ENCODE peak calls at places on chromosomes 2 and 18, in seven cellular contexts. M is NB4, W is NCI-H774, G is NCI-H460, Z is nucleus accumbens, F is NCI-H446, E is G401. L is an unnamed sample.

GRCh38 chr2:59957539-59957938 is 595.9 kb downstream of the BCL11A start:
- DNase-seq in E (no peak), F (no peak), W (no peak), M (no peak), Z (no peak), G (no peak), L (no peak)

GRCh38 chr18:12879840-12880531 is 4.1 kb downstream of the PTPN2 start:
- DNase-seq in F (no peak), Z (no peak), E (no peak), G (no peak), M (peak), W (no peak), L (no peak)

GRCh38 chr2:239780236-239780997 is 244.7 kb downstream of the NDUFA10 start:
- DNase-seq in F (no peak), M (no peak), Z (no peak), G (no peak), W (no peak), E (no peak), L (no peak)

GRCh38 chr2:176192351-176192750 is 3.9 kb downstream of the HOXD1 start:
- DNase-seq in Z (no peak), E (no peak), M (no peak), W (no peak), G (no peak), F (no peak), L (no peak)

GRCh38 chr2:135768863-135769262 is 27.2 kb downstream of the UBXN4 start:
- DNase-seq in M (no peak), W (no peak), G (no peak), E (no peak), Z (no peak), F (no peak), L (no peak)

GRCh38 chr2:71950256-71951066 is 197.2 kb downstream of the CYP26B1 start:
- DNase-seq in F (no peak), Z (no peak), W (no peak), E (peak), M (peak), G (no peak), L (no peak)

GRCh38 chr2:25258814-25259743 is 82.6 kb downstream of the DNMT3A start:
- DNase-seq in M (no peak), G (no peak), F (no peak), W (no peak), E (no peak), Z (no peak), L (no peak)

GRCh38 chr2:128720440-128721022 is 401.9 kb upstream of the HS6ST1 start:
- DNase-seq in Z (no peak), E (no peak), M (no peak), W (no peak), G (no peak), F (no peak), L (no peak)

GRCh38 chr2:39730685-39731302 is 48.3 kb downstream of the THUMPD2 start:
- DNase-seq in E (peak), G (peak), F (peak), Z (no peak), M (peak), W (peak), L (no peak)

GRCh38 chr2:216849987-216850386 is 9.9 kb downstream of the TNP1 start:
- DNase-seq in W (no peak), M (no peak), G (no peak), F (peak), Z (peak), E (no peak), L (peak)

GRCh38 chr2:75053484-75054112 is 95.2 kb downstream of the POLE4 start:
- DNase-seq in W (peak), M (peak), G (peak), F (peak), E (no peak), Z (no peak), L (no peak)

GRCh38 chr2:121088251-121089004 is 196.6 kb downstream of the TFCP2L1 start:
- DNase-seq in F (peak), E (no peak), M (no peak), Z (no peak), G (no peak), W (no peak), L (no peak)

GRCh38 chr18:12008181-12008767 is 27.0 kb downstream of the IMPA2 start:
- DNase-seq in E (no peak), W (no peak), G (no peak), M (no peak), F (no peak), Z (no peak), L (no peak)

GRCh38 chr2:17758123-17758522 is 4.2 kb downstream of the GEN1 start:
- DNase-seq in W (no peak), F (no peak), E (no peak), Z (no peak), G (no peak), M (peak), L (no peak)

GRCh38 chr2:52395912-52396311 is 1364.0 kb upstream of the NRXN1 start:
- DNase-seq in F (peak), G (no peak), M (no peak), E (no peak), W (no peak), Z (no peak), L (no peak)

GRCh38 chr18:57816208-57816999 is 13.3 kb upstream of the ATP8B1 start:
- DNase-seq in F (no peak), Z (no peak), G (no peak), E (no peak), W (no peak), M (no peak), L (no peak)

GRCh38 chr2:231717281-231718180 is 9.2 kb downstream of the PTMA start:
- DNase-seq in Z (no peak), W (no peak), F (peak), E (peak), G (no peak), M (peak), L (peak)

GRCh38 chr2:198763793-198764192 is 693.9 kb downstream of the SATB2 start:
- DNase-seq in W (no peak), F (no peak), M (no peak), G (no peak), Z (no peak), E (no peak), L (no peak)

GRCh38 chr18:31631526-31631925 is 39.8 kb downstream of the TTR start:
- DNase-seq in Z (no peak), E (no peak), F (no peak), W (no peak), G (no peak), M (no peak), L (no peak)

GRCh38 chr2:207123776-207124391 is 41.9 kb downstream of the KLF7 start:
- DNase-seq in W (no peak), G (no peak), F (no peak), M (no peak), Z (no peak), E (peak), L (no peak)

GRCh38 chr2:16640867-16641266 is 24.8 kb downstream of the CYRIA start:
- DNase-seq in E (no peak), F (no peak), Z (no peak), M (no peak), G (no peak), W (no peak), L (no peak)

GRCh38 chr18:31244737-31245432 is 73.1 kb upstream of the DSG1 start:
- DNase-seq in G (no peak), W (no peak), M (no peak), E (no peak), F (no peak), Z (no peak), L (no peak)

GRCh38 chr2:73859721-73860586 is 31.2 kb downstream of the STAMBP start:
- DNase-seq in Z (no peak), W (no peak), M (peak), F (no peak), E (no peak), G (peak), L (no peak)